ENCODE peak calls at places on chromosomes 7 and 10, in eight cellular contexts. J is breast epithelium, M is endothelial cell of umbilical vein, S is esophagus squamous epithelium, Q is K562, C is body of pancreas, A is tibial nerve, Y is ovary. W is an unnamed sample. For H3K4me1, the result is how much of the 10 kb centered on the place peaks cover.

GRCh38 chr7:99473315-99473596 is 566 bp downstream of the ZNF789 start:
- DNase-seq in C (no peak), J (no peak), S (no peak), A (no peak), Q (peak), Y (no peak), M (peak), W (no peak)

GRCh38 chr7:4798706-4799235 is 23.3 kb downstream of the AP5Z1 start:
- DNase-seq in Q (no peak), C (no peak), Y (peak), M (no peak), A (no peak), J (no peak), S (no peak), W (no peak)

GRCh38 chr7:47362984-47363383 is 218.9 kb downstream of the TNS3 start:
- DNase-seq in Y (no peak), C (no peak), J (no peak), Q (no peak), S (no peak), M (no peak), A (no peak), W (no peak)

GRCh38 chr10:492896-493295 is 196.6 kb downstream of the DIP2C start:
- DNase-seq in Q (no peak), J (no peak), S (no peak), M (no peak), A (no peak), Y (no peak), C (no peak), W (peak)

GRCh38 chr7:108147031-108147563 is 16.9 kb upstream of the LAMB4 start:
- DNase-seq in Q (peak), Y (peak), C (peak), A (no peak), M (no peak), J (no peak), S (no peak), W (no peak)

GRCh38 chr7:97006951-97007861 is 1.9 kb downstream of the DLX6 start:
- DNase-seq in Y (no peak), M (no peak), J (no peak), S (no peak), A (no peak), C (no peak), Q (no peak), W (no peak)

GRCh38 chr10:72063703-72064391 is 24.5 kb downstream of the SPOCK2 start:
- DNase-seq in Q (peak), C (no peak), S (no peak), J (no peak), A (no peak), M (no peak), Y (no peak), W (no peak)

GRCh38 chr7:29877196-29877595 is 70.9 kb downstream of the WIPF3 start:
- DNase-seq in A (no peak), S (no peak), C (no peak), Q (no peak), Y (no peak), M (no peak), J (no peak), W (no peak)

GRCh38 chr7:48847896-48848295 is 76.5 kb upstream of the CDC14C start:
- DNase-seq in M (no peak), A (no peak), Y (no peak), Q (no peak), J (no peak), C (no peak), S (no peak), W (no peak)

GRCh38 chr10:36473122-36473521 is 652.3 kb upstream of the ANKRD30A start:
- DNase-seq in Q (no peak), J (no peak), C (no peak), Y (no peak), A (no peak), S (no peak), M (no peak), W (no peak)

GRCh38 chr10:132646443-132647097 is 109.0 kb downstream of the INPP5A start:
- DNase-seq in S (no peak), Q (no peak), Y (no peak), M (no peak), A (no peak), J (peak), C (peak), W (peak)

GRCh38 chr10:10855178-10855577 is 162.5 kb upstream of the CELF2 start:
- DNase-seq in S (no peak), C (no peak), J (no peak), M (no peak), A (no peak), Y (no peak), Q (no peak), W (no peak)

GRCh38 chr10:49272251-49273081 is 26.5 kb upstream of the C10orf71 start:
- DNase-seq in Y (no peak), Q (no peak), C (no peak), J (no peak), S (no peak), M (no peak), A (peak), W (no peak)

GRCh38 chr10:119355930-119356329 is 148.6 kb downstream of the GRK5 start:
- DNase-seq in A (no peak), M (no peak), J (no peak), S (no peak), Q (peak), Y (no peak), C (no peak), W (no peak)

GRCh38 chr7:42055171-42055570 is 181.8 kb downstream of the GLI3 start:
- DNase-seq in Y (no peak), Q (no peak), A (no peak), M (no peak), J (no peak), S (no peak), C (no peak), W (no peak)

GRCh38 chr10:103457896-103458583 is 660 bp downstream of the CALHM1 start:
- DNase-seq in Y (no peak), S (no peak), J (no peak), Q (no peak), M (no peak), A (no peak), C (no peak), W (no peak)

GRCh38 chr10:119694608-119695007 is 31.2 kb upstream of the INPP5F start:
- DNase-seq in Q (no peak), C (no peak), S (no peak), J (no peak), M (no peak), A (no peak), Y (no peak), W (no peak)

GRCh38 chr7:92851732-92852131 is 15.4 kb upstream of the CDK6 start:
- DNase-seq in J (no peak), Y (no peak), C (no peak), Q (no peak), M (no peak), A (no peak), S (no peak), W (no peak)

GRCh38 chr10:77350711-77351119 is 286.9 kb downstream of the KCNMA1 start:
- DNase-seq in Y (no peak), M (peak), Q (peak), S (no peak), C (peak), J (no peak), A (no peak), W (no peak)

GRCh38 chr10:129744134-129744895 is 219.8 kb downstream of the EBF3 start:
- DNase-seq in C (no peak), J (peak), A (no peak), S (no peak), Y (no peak), Q (no peak), M (no peak), W (peak)

GRCh38 chr10:23270531-23270930 is 74.1 kb downstream of the C10orf67 start:
- DNase-seq in C (no peak), Y (no peak), A (no peak), S (no peak), Q (no peak), J (no peak), M (no peak), W (no peak)

DNA sequence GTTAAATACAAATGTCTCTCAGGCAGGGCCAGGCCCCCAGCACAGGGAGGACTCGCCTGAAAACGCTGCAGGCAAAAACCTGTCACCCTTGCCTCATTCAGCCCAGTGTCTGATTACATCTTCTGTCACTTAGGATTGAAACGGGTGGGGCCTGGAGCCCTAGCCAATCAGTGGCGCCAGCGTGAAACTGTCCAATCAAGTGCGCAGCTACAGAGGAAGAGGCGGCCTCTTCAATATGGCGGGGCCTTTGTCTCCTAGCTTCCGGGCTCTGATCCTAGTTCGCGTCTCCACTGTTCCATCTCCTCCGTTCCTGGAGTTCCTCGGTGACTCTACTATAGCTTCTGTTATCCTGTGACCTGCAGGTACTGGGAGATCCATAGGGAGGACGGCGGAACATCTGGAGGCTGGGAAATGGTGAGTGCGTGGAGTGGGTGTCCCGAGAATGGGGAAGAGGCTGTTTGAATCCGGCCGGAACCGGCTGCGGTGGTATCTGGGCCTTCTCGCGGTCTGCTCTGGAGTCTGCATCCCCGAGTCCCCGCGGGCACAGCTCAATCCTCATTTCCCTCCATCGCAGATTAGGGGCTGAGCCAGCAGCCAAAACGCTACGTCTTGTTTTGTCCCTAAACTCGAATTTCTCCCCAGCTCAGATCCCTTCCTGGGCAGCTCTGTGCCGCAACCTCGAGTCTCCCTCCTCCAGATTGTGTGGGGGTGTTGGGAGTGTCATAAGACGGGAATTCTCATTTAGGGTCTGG is at the start of gene ZNF736:
- DNase-seq in Q (peak), S (peak), C (peak), Y (peak), A (peak), M (peak), J (peak), W (peak)
- TF ChIP-seq POLR2A in Q (peak), S (peak), C (peak), Y (peak), A (peak), M (no peak), J (peak), W (peak)

GRCh38 chr7:102069913-102070629 is 216.6 kb upstream of the SH2B2 start:
- DNase-seq in A (no peak), C (no peak), M (no peak), S (no peak), J (peak), Y (no peak), Q (no peak), W (no peak)
- TF ChIP-seq CTCF in A (no peak), C (no peak), M (no peak), S (no peak), J (no peak), Y (no peak), Q (peak), W (no peak)

DNA sequence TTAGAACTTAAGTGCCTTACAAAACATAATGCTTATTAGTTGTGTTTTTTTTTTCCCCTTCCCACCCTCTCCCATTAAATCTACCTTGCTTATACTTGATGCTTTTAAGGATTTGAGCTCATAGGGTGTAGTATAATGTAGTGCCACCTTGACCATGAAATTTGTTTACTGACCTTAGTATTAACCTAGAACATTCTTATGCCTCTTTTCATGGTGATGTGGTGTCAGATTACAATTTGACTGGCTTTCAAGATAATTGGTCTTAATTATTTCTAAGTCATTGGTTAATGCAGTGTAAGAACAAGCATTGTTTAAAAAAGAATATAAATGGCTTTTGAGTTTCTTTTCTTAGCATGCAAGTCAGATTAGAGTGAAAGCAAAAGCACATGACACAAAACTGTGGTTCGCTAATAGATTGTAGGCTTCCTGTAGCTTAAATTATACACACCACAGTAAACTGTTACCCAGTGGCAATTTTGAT is 61.8 kb downstream of the ADD3 start:
- DNase-seq in Q (no peak), A (no peak), J (no peak), S (no peak), M (peak), Y (no peak), C (no peak), W (no peak)
- H3K4me1 ChIP-seq in Q (under half), A (half or more), J (under half), S (under half), M (under half), Y (under half), C (under half), W (under half)

GRCh38 chr7:45417268-45417667 is 156.9 kb upstream of the ADCY1 start:
- DNase-seq in M (no peak), J (no peak), S (no peak), C (no peak), A (no peak), Y (no peak), Q (no peak), W (no peak)

GRCh38 chr7:45413419-45413818 is 160.7 kb upstream of the ADCY1 start:
- DNase-seq in M (no peak), C (no peak), Y (no peak), S (no peak), A (no peak), J (no peak), Q (no peak), W (no peak)

GRCh38 chr7:45416846-45417245 is 157.3 kb upstream of the ADCY1 start:
- DNase-seq in J (no peak), M (no peak), A (no peak), S (no peak), Y (no peak), Q (no peak), C (no peak), W (no peak)

GRCh38 chr7:45414226-45414625 is 159.9 kb upstream of the ADCY1 start:
- DNase-seq in J (no peak), Q (no peak), M (no peak), Y (no peak), S (no peak), C (no peak), A (no peak), W (no peak)

DNA sequence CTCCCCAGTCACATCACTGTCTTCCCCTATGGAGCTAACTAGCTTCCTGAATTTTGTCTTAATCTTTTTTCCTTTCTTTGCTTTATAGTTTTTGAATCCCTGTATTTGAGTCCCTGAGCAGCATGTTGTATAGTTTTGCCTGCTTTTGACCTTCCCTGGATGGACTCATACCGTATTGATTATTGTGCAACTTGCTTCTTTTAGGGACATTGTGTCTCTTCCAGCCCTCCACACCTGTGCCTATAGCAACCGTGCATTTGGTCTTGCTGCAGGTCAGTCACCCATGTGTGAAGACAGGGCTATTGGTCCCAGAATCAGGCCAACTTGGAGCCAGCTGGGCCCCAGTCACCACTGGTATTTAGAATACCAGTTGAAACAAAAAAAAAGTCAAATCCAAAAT is 158.9 kb upstream of the ADCY1 start:
- DNase-seq in M (no peak), Y (no peak), C (no peak), Q (no peak), J (no peak), S (no peak), A (no peak), W (no peak)
- TF ChIP-seq POLR2A in M (no peak), Y (no peak), C (no peak), Q (no peak), J (no peak), S (no peak), A (no peak), W (no peak)

GRCh38 chr10:34305189-34305588 is 509.9 kb downstream of the PARD3 start:
- DNase-seq in S (no peak), A (no peak), C (no peak), Y (no peak), J (no peak), Q (peak), M (no peak), W (no peak)
- TF ChIP-seq CTCF in S (peak), A (no peak), C (no peak), Y (no peak), J (no peak), Q (peak), M (no peak), W (no peak)

DNA sequence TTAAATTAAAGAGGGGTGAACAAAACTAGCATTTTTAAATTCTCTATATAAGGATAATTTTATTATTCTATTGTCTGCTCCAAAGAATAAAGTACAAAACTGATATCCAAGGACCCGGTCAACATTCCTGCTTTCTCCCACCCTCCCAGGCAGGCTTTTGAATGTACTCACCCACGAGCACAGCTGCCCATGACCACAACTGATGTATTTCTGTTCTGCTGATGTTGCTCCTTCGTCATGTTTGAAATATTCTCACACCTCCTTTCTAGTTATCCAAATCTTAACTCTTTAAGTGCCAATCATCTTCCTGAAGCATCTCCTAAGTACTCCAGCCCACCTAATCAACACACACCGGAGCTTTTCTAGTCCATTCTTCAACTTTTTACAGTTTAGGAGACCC is 46.7 kb downstream of the CALD1 start:
- DNase-seq in J (no peak), A (no peak), Q (no peak), C (no peak), Y (no peak), M (no peak), S (no peak), W (no peak)
- H3K4me1 ChIP-seq in J (under half), A (under half), Q (under half), C (under half), Y (under half), M (under half), S (under half), W (under half)